ENCODE peak calls at places on chromosomes 3 and 15, in six cellular contexts. X, G, V, D, J and Y are unnamed samples.

GRCh38 chr3:120147072-120147871 is 53.0 kb upstream of the GSK3B start:
- DNase-seq in X (no peak), G (no peak), V (no peak), D (no peak), J (no peak), Y (no peak)

GRCh38 chr15:97566957-97567356 is 393.5 kb upstream of the ARRDC4 start:
- DNase-seq in X (no peak), G (no peak), V (no peak), D (no peak), J (no peak), Y (no peak)

GRCh38 chr3:131526801-131527347 is 24.1 kb upstream of the MRPL3 start:
- DNase-seq in X (peak), G (peak), V (peak), D (peak), J (no peak), Y (peak)

GRCh38 chr15:67542462-67543347 is at the start of gene MAP2K5:
- DNase-seq in X (peak), G (peak), V (peak), D (peak), J (no peak), Y (peak)

GRCh38 chr15:52050416-52050815 is 31.4 kb downstream of the MAPK6 start:
- DNase-seq in X (peak), G (no peak), V (peak), D (no peak), J (no peak), Y (no peak)

GRCh38 chr3:182259579-182259978 is 533.7 kb upstream of the ATP11B start:
- DNase-seq in X (no peak), G (no peak), V (no peak), D (peak), J (no peak), Y (peak)

GRCh38 chr15:40844543-40844981 is 714 bp downstream of the SPINT1 start:
- DNase-seq in X (no peak), G (peak), V (no peak), D (peak), J (no peak), Y (peak)

GRCh38 chr15:68152342-68152741 is 52.8 kb downstream of the CALML4 start:
- DNase-seq in X (no peak), G (no peak), V (no peak), D (no peak), J (no peak), Y (no peak)

GRCh38 chr15:96340611-96341464 is 10.3 kb downstream of the NR2F2 start:
- DNase-seq in X (peak), G (no peak), V (peak), D (peak), J (no peak), Y (peak)

GRCh38 chr15:51025454-51025846 is 69.3 kb downstream of the TNFAIP8L3 start:
- DNase-seq in X (no peak), G (no peak), V (no peak), D (no peak), J (no peak), Y (no peak)

GRCh38 chr3:100891033-100891432 is 102.2 kb downstream of the ABI3BP start:
- DNase-seq in X (peak), G (no peak), V (peak), D (no peak), J (no peak), Y (no peak)

GRCh38 chr15:90553248-90553745 is 23.6 kb downstream of the CRTC3 start:
- DNase-seq in X (peak), G (no peak), V (peak), D (no peak), J (peak), Y (no peak)

GRCh38 chr3:141275032-141275422 is 43.4 kb downstream of the PXYLP1 start:
- DNase-seq in X (peak), G (no peak), V (peak), D (no peak), J (no peak), Y (no peak)

GRCh38 chr3:116281313-116282143 is 163.8 kb downstream of the LSAMP start:
- DNase-seq in X (no peak), G (no peak), V (no peak), D (no peak), J (no peak), Y (no peak)

GRCh38 chr3:134251731-134252391 is 1.2 kb upstream of the RYK start:
- DNase-seq in X (no peak), G (no peak), V (no peak), D (no peak), J (no peak), Y (peak)

GRCh38 chr3:62371735-62372591 is 1.4 kb downstream of the FEZF2 start:
- DNase-seq in X (no peak), G (no peak), V (no peak), D (peak), J (no peak), Y (peak)

GRCh38 chr3:23781871-23782270 is 23.9 kb upstream of the UBE2E1 start:
- DNase-seq in X (no peak), G (no peak), V (no peak), D (no peak), J (no peak), Y (no peak)

GRCh38 chr15:63079938-63080626 is 37.5 kb downstream of the TPM1 start:
- DNase-seq in X (no peak), G (no peak), V (peak), D (no peak), J (no peak), Y (no peak)

GRCh38 chr15:95793226-95793625 is 537.3 kb upstream of the NR2F2 start:
- DNase-seq in X (peak), G (no peak), V (no peak), D (no peak), J (peak), Y (no peak)

GRCh38 chr15:90286678-90287077 is 21.2 kb downstream of the NGRN start:
- DNase-seq in X (peak), G (no peak), V (peak), D (no peak), J (no peak), Y (no peak)

GRCh38 chr15:71716990-71717389 is 93.4 kb upstream of the NR2E3 start:
- DNase-seq in X (peak), G (no peak), V (peak), D (no peak), J (no peak), Y (no peak)

GRCh38 chr15:60134609-60135008 is 130.5 kb downstream of the FOXB1 start:
- DNase-seq in X (no peak), G (no peak), V (no peak), D (no peak), J (no peak), Y (no peak)

GRCh38 chr3:24242012-24242698 is 252.5 kb downstream of the THRB start:
- DNase-seq in X (peak), G (no peak), V (peak), D (no peak), J (no peak), Y (no peak)

GRCh38 chr3:179652467-179653105 is at the start of gene USP13:
- DNase-seq in X (peak), G (peak), V (peak), D (peak), J (peak), Y (peak)

GRCh38 chr3:13228584-13228983 is 155.4 kb upstream of the IQSEC1 start:
- DNase-seq in X (no peak), G (no peak), V (no peak), D (no peak), J (no peak), Y (no peak)

GRCh38 chr3:172129868-172130751 is 90.7 kb downstream of the FNDC3B start:
- DNase-seq in X (peak), G (no peak), V (peak), D (no peak), J (peak), Y (no peak)

GRCh38 chr3:56868706-56869105 is 67.0 kb upstream of the ARHGEF3 start:
- DNase-seq in X (no peak), G (no peak), V (no peak), D (no peak), J (no peak), Y (no peak)

GRCh38 chr3:42778644-42779043 is 5.6 kb upstream of the CCDC13 start:
- DNase-seq in X (peak), G (no peak), V (peak), D (no peak), J (no peak), Y (no peak)

GRCh38 chr3:36792342-36792741 is 28.0 kb upstream of the DCLK3 start:
- DNase-seq in X (peak), G (peak), V (peak), D (peak), J (no peak), Y (peak)

GRCh38 chr15:41207687-41208448 is 22.7 kb downstream of the EXD1 start:
- DNase-seq in X (peak), G (no peak), V (peak), D (no peak), J (no peak), Y (no peak)

GRCh38 chr3:129610276-129610675 is 3.8 kb upstream of the PLXND1 start:
- DNase-seq in X (no peak), G (no peak), V (no peak), D (peak), J (no peak), Y (no peak)

GRCh38 chr3:141399979-141400971 is 32.0 kb downstream of the ZBTB38 start:
- DNase-seq in X (peak), G (no peak), V (no peak), D (no peak), J (no peak), Y (no peak)

GRCh38 chr3:81871358-81872152 is 110.1 kb upstream of the GBE1 start:
- DNase-seq in X (no peak), G (no peak), V (no peak), D (no peak), J (no peak), Y (no peak)
- TF ChIP-seq CTCF in X (no peak), G (peak), V (no peak), D (peak), J (no peak), Y (peak)

DNA sequence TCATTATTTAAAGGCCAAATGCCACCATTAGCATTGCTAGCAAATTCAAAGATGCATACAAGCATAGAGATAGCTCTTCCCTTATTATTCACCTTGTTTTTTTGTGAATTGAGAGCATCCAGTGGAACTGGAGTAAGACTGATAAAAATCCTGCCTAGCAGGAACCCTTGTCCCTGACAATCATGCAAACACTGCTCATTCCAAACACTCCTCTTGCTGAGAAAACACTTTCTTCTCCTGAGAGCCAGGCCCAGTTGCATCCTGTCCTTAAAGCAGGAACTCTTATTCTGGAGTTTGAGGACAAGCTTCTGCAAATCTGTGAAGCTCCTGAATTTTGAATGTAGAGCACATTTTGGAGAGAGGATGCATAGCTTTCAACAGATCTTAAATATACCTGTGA is 49.3 kb upstream of the KCNMB2 start:
- DNase-seq in X (no peak), G (no peak), V (no peak), D (no peak), J (no peak), Y (no peak)
- TF ChIP-seq CTCF in X (no peak), G (no peak), V (no peak), D (no peak), J (no peak), Y (no peak)

GRCh38 chr15:69749797-69750196 is 297.2 kb downstream of the RPLP1 start:
- DNase-seq in X (no peak), G (no peak), V (no peak), D (no peak), J (no peak), Y (no peak)
- TF ChIP-seq CTCF in X (peak), G (no peak), V (no peak), D (no peak), J (peak), Y (no peak)

DNA sequence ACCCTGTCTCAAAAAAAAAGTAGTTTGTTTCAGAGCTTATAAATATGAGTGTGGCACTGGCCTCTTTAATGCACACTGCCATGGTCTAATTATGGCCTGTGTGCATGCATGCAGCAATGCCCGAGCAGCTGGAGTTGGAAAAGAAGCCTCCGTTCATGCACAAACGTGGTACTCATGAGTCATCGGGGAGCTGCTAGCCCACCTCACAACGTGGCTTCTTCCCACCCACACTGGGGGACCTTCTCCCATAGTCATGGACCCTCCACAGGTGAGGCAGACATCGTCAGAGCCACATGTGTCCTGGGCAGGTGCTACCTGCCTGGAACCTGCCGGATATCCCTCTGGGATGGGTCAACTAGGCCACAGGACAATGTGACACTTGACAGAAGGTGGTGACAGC is 66.7 kb downstream of the ATP10A start:
- DNase-seq in X (no peak), G (no peak), V (no peak), D (no peak), J (no peak), Y (no peak)
- TF ChIP-seq CTCF in X (no peak), G (no peak), V (no peak), D (no peak), J (no peak), Y (no peak)

GRCh38 chr15:85556618-85556895 is 176.2 kb downstream of the AKAP13 start:
- DNase-seq in X (no peak), G (no peak), V (no peak), D (no peak), J (no peak), Y (no peak)

GRCh38 chr15:85555875-85556617 is 175.6 kb downstream of the AKAP13 start:
- DNase-seq in X (no peak), G (no peak), V (no peak), D (no peak), J (no peak), Y (no peak)

GRCh38 chr15:85550283-85550682 is 169.9 kb downstream of the AKAP13 start:
- DNase-seq in X (no peak), G (no peak), V (no peak), D (no peak), J (no peak), Y (no peak)

GRCh38 chr15:85554852-85555521 is 174.6 kb downstream of the AKAP13 start:
- DNase-seq in X (no peak), G (no peak), V (no peak), D (no peak), J (no peak), Y (no peak)

GRCh38 chr15:85551221-85551832 is 170.9 kb downstream of the AKAP13 start:
- DNase-seq in X (peak), G (no peak), V (no peak), D (no peak), J (no peak), Y (no peak)
- TF ChIP-seq CTCF in X (no peak), G (no peak), V (no peak), D (no peak), J (no peak), Y (no peak)

GRCh38 chr15:80835338-80835737 is 56.2 kb downstream of the CEMIP start:
- DNase-seq in X (no peak), G (no peak), V (no peak), D (no peak), J (no peak), Y (no peak)
- TF ChIP-seq CTCF in X (peak), G (peak), V (peak), D (no peak), J (no peak), Y (no peak)

DNA sequence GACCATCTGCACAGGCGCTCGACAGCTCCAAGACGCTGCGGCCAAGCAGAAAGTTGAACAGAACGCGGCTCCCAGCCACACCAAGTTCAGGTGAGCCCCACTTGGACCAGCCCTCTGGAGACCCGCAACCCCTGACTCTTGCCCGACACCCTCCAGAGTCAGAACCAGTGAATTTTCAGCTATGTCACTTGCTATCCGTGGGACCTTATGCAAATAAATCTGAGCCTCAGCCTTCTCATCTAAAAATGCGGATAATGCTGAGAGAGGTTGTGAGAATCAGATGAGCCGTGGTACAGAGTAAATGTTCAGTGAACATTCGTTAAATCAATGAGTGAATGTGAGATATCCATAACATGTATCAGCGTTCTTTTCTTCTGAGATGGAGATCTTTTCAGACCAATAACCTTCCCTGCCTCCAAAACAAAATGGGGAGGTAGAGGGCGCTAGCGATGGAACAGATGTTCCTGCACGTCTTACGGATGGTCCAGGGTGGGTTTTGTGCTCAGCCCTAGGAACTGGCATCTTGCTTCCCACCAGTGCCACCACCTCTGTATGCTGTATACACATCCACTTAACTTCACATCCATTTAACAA is 524 bp downstream of the MRPS11 start:
- DNase-seq in X (peak), G (no peak), V (peak), D (peak), J (no peak), Y (no peak)
- TF ChIP-seq CTCF in X (peak), G (no peak), V (peak), D (no peak), J (peak), Y (no peak)